ENCODE peak calls at places on chromosome 18, in six cellular contexts. E is nephron progenitor cell; A is EL; S is stimulated activated CD8-positive, alpha-beta memory T cell treated with anti-CD3 and anti-CD28 coated beads, Interleukin-4, amount 100 ng/mL, for 4 hours; Z is NCI-H1092 treated with DMSO at 0.1 percent for 48 hours; I is NCI-H2171. C is an unnamed sample.

GRCh38 chr18:79680100-79680879 is 687 bp downstream of the CTDP1 start:
- DNase-seq in S (no peak), Z (no peak), A (peak; percentile 52), I (no peak), E (peak; percentile 59), C (no peak)

GRCh38 chr18:10304853-10305252 is 149.6 kb upstream of the APCDD1 start:
- DNase-seq in I (peak; percentile 70), Z (no peak), A (peak; percentile 74), S (no peak), E (no peak), C (no peak)

GRCh38 chr18:22813648-22814328 is 119.3 kb upstream of the RBBP8 start:
- DNase-seq in S (no peak), Z (peak; percentile 47), I (no peak), A (peak; percentile 39), E (no peak), C (no peak)

GRCh38 chr18:68024716-68025115 is 508.2 kb upstream of the DSEL start:
- DNase-seq in E (no peak), Z (no peak), I (no peak), A (no peak), S (no peak), C (no peak)

GRCh38 chr18:37674570-37674969 is 109.0 kb upstream of the CELF4 start:
- DNase-seq in E (no peak), Z (no peak), S (no peak), A (no peak), I (no peak), C (no peak)

GRCh38 chr18:49817947-49818346 is 4.6 kb upstream of the ACAA2 start:
- DNase-seq in A (no peak), Z (no peak), S (no peak), I (no peak), E (no peak), C (no peak)

GRCh38 chr18:22006458-22006857 is 162.9 kb upstream of the GATA6 start:
- DNase-seq in S (no peak), Z (no peak), A (no peak), E (no peak), I (no peak), C (no peak)

GRCh38 chr18:31610841-31611240 is 19.2 kb downstream of the TTR start:
- DNase-seq in E (peak; percentile 39), I (peak; percentile 3), Z (peak; percentile 12), A (no peak), S (no peak), C (no peak)

GRCh38 chr18:59311631-59312030 is 6.8 kb downstream of the CPLX4 start:
- DNase-seq in I (no peak), Z (no peak), E (no peak), S (no peak), A (peak; percentile 58), C (no peak)

GRCh38 chr18:79863161-79863945 is 65.6 kb downstream of the KCNG2 start:
- DNase-seq in A (no peak), E (no peak), S (no peak), Z (no peak), I (no peak), C (no peak)

GRCh38 chr18:31241900-31242409 is 76.0 kb upstream of the DSG1 start:
- DNase-seq in S (no peak), I (no peak), E (peak; percentile 68), A (no peak), Z (no peak), C (no peak)

GRCh38 chr18:24055009-24055804 is 40.7 kb downstream of the TTC39C start:
- DNase-seq in Z (no peak), I (no peak), E (no peak), S (no peak), A (no peak), C (no peak)

GRCh38 chr18:48589797-48590519 is 51.1 kb downstream of the CTIF start:
- DNase-seq in S (no peak), I (no peak), Z (no peak), E (peak; percentile 22), A (no peak), C (peak; percentile 84)

GRCh38 chr18:22040527-22040926 is 128.9 kb upstream of the GATA6 start:
- DNase-seq in Z (no peak), A (no peak), I (no peak), S (no peak), E (no peak), C (no peak)

GRCh38 chr18:47286776-47287410 is 35.4 kb upstream of the SKOR2 start:
- DNase-seq in S (no peak), Z (no peak), E (no peak), A (no peak), I (no peak), C (no peak)

GRCh38 chr18:26941608-26942007 is 76.1 kb upstream of the AQP4 start:
- DNase-seq in S (no peak), A (no peak), I (no peak), E (no peak), Z (no peak), C (peak; percentile 60)

GRCh38 chr18:48949051-48949605 is 1.6 kb downstream of the SMAD7 start:
- DNase-seq in A (peak; percentile 47), Z (peak; percentile 54), I (no peak), E (no peak), S (no peak), C (no peak)

C was measured in midbrain.